ENCODE peak calls at places on chromosomes 7 and 10, in five cellular contexts. V is body of pancreas, U is ovary, X is adrenal gland, P is tibial nerve. E is an unnamed sample.

GRCh38 chr7:130127404-130128395 is 57.4 kb downstream of the KLHDC10 start:
- DNase-seq in V (no peak), U (no peak), X (no peak), P (no peak), E (no peak)

GRCh38 chr10:43036581-43037428 is 40.1 kb upstream of the RET start:
- DNase-seq in V (no peak), U (no peak), X (no peak), P (no peak), E (peak; percentile 12)

GRCh38 chr7:92613214-92613613 is 23.0 kb upstream of the FAM133B start:
- DNase-seq in V (no peak), U (no peak), X (no peak), P (no peak), E (no peak)

GRCh38 chr10:19706904-19707303 is 109.3 kb upstream of the PLXDC2 start:
- DNase-seq in V (no peak), U (no peak), X (no peak), P (no peak), E (no peak)

GRCh38 chr7:102988631-102989030 is 75.8 kb downstream of the LRRC17 start:
- DNase-seq in V (no peak), U (no peak), X (no peak), P (no peak), E (no peak)

GRCh38 chr10:95214369-95214768 is 20.3 kb downstream of the ACSM6 start:
- DNase-seq in V (no peak), U (no peak), X (no peak), P (no peak), E (no peak)

GRCh38 chr10:62732841-62733653 is 71.5 kb upstream of the ADO start:
- DNase-seq in V (no peak), U (no peak), X (no peak), P (no peak), E (no peak)

GRCh38 chr7:12738665-12739064 is 51.2 kb downstream of the ARL4A start:
- DNase-seq in V (no peak), U (no peak), X (no peak), P (no peak), E (no peak)

GRCh38 chr10:43961523-43962345 is 313.1 kb upstream of the ZNF32 start:
- DNase-seq in V (peak; percentile 42), U (peak; percentile 51), X (peak; percentile 80), P (no peak), E (no peak)

GRCh38 chr10:130500251-130501000 is 364.2 kb downstream of the GLRX3 start:
- DNase-seq in V (no peak), U (no peak), X (peak; percentile 17), P (no peak), E (no peak)

GRCh38 chr7:104033837-104034236 is 44.4 kb upstream of the RELN start:
- DNase-seq in V (no peak), U (no peak), X (no peak), P (no peak), E (no peak)

GRCh38 chr10:77451886-77452285 is 185.7 kb downstream of the KCNMA1 start:
- DNase-seq in V (no peak), U (no peak), X (no peak), P (no peak), E (no peak)

GRCh38 chr7:81845628-81846259 is 75.9 kb upstream of the HGF start:
- DNase-seq in V (no peak), U (no peak), X (no peak), P (no peak), E (no peak)

GRCh38 chr10:126783806-126784205 is 113.3 kb upstream of the C10orf90 start:
- DNase-seq in V (no peak), U (no peak), X (no peak), P (no peak), E (no peak)

GRCh38 chr7:1643270-1644092 is 26.6 kb upstream of the ELFN1 start:
- DNase-seq in V (no peak), U (no peak), X (no peak), P (no peak), E (no peak)

GRCh38 chr10:97939446-97939990 is 89.9 kb downstream of the GOLGA7B start:
- DNase-seq in V (no peak), U (no peak), X (no peak), P (no peak), E (no peak)

GRCh38 chr10:87641065-87641464 is 18.6 kb upstream of the PAPSS2 start:
- DNase-seq in V (no peak), U (no peak), X (no peak), P (no peak), E (no peak)

GRCh38 chr10:76324283-76324682 is 892.9 kb downstream of the LRMDA start:
- DNase-seq in V (peak; percentile 54), U (no peak), X (no peak), P (no peak), E (no peak)

GRCh38 chr10:113019692-113020424 is 69.8 kb downstream of the TCF7L2 start:
- DNase-seq in V (peak; percentile 49), U (no peak), X (no peak), P (no peak), E (no peak)

GRCh38 chr10:132849546-132850031 is 63.6 kb upstream of the NKX6-2 start:
- DNase-seq in V (no peak), U (no peak), X (peak; percentile 20), P (no peak), E (peak; percentile 16)

GRCh38 chr10:78973901-78974408 is 94.8 kb upstream of the ZMIZ1 start:
- DNase-seq in V (no peak), U (peak; percentile 80), X (peak; percentile 92), P (peak; percentile 57), E (peak; percentile 70)

GRCh38 chr7:38274927-38275326 is 1.5 kb upstream of the TARP start:
- DNase-seq in V (no peak), U (no peak), X (no peak), P (no peak), E (no peak)

GRCh38 chr10:23439452-23439919 is 611 bp downstream of the OTUD1 start:
- DNase-seq in V (peak; percentile 36), U (no peak), X (no peak), P (peak; percentile 12), E (peak; percentile 37)

GRCh38 chr7:138625849-138626230 is 75.3 kb downstream of the SVOPL start:
- DNase-seq in V (no peak), U (no peak), X (peak; percentile 10), P (no peak), E (no peak)

GRCh38 chr7:22549667-22550513 is 49.9 kb upstream of the STEAP1B start:
- DNase-seq in V (peak; percentile 53), U (no peak), X (no peak), P (no peak), E (no peak)

GRCh38 chr7:81600608-81601007 is 169.2 kb downstream of the HGF start:
- DNase-seq in V (no peak), U (no peak), X (no peak), P (no peak), E (no peak)

GRCh38 chr10:21399392-21400015 is 126.0 kb downstream of the SKIDA1 start:
- DNase-seq in V (no peak), U (no peak), X (no peak), P (no peak), E (no peak)

GRCh38 chr10:28331821-28332220 is 29.0 kb upstream of the MPP7 start:
- DNase-seq in V (peak; percentile 25), U (no peak), X (no peak), P (no peak), E (no peak)

GRCh38 chr7:141974831-141975230 is 1.3 kb upstream of the TAS2R38 start:
- DNase-seq in V (no peak), U (no peak), X (no peak), P (no peak), E (no peak)

GRCh38 chr7:3552499-3552898 is 251.4 kb downstream of the SDK1 start:
- DNase-seq in V (no peak), U (no peak), X (no peak), P (no peak), E (no peak)

GRCh38 chr10:86699125-86699524 is 30.8 kb downstream of the LDB3 start:
- DNase-seq in V (no peak), U (no peak), X (no peak), P (no peak), E (no peak)

GRCh38 chr7:100126239-100126930 is 382 bp upstream of the MBLAC1 start:
- DNase-seq in V (no peak), U (no peak), X (no peak), P (no peak), E (no peak)

GRCh38 chr7:44978511-44979366 is at the start of gene MYO1G:
- DNase-seq in V (no peak), U (no peak), X (no peak), P (no peak), E (no peak)

GRCh38 chr10:13969118-13969791 is 361.5 kb downstream of the FRMD4A start:
- DNase-seq in V (no peak), U (no peak), X (no peak), P (no peak), E (no peak)

GRCh38 chr7:111076205-111076604 is 14.7 kb upstream of the LRRN3 start:
- DNase-seq in V (no peak), U (no peak), X (no peak), P (no peak), E (no peak)

GRCh38 chr7:81462672-81463071 is 307.2 kb downstream of the HGF start:
- DNase-seq in V (no peak), U (no peak), X (no peak), P (no peak), E (no peak)

GRCh38 chr7:76380623-76380966 is 21.8 kb upstream of the YWHAG start:
- DNase-seq in V (no peak), U (no peak), X (peak; percentile 70), P (no peak), E (no peak)
- H3K4me3 ChIP-seq in V (peak overlapping the region; percentile 3), U (peak overlapping the region; percentile 37), X (no peak overlapping the region), P (peak overlapping the region; percentile 51), E (peak overlapping the region; percentile 52)

GRCh38 chr10:49076319-49076718 is 39.0 kb downstream of the VSTM4 start:
- DNase-seq in V (no peak), U (no peak), X (no peak), P (no peak), E (no peak)
- H3K27me3 ChIP-seq in V (no peaks in the 10 kb centered on the region), U (no peaks in the 10 kb centered on the region), X (no peaks in the 10 kb centered on the region), P (no peaks in the 10 kb centered on the region), E (no peaks in the 10 kb centered on the region)

GRCh38 chr10:44983066-44983894 is 4.7 kb upstream of the DEPP1 start:
- DNase-seq in V (peak; percentile 11), U (peak; percentile 14), X (no peak), P (no peak), E (no peak)

GRCh38 chr10:44982114-44982460 is 3.5 kb upstream of the DEPP1 start:
- DNase-seq in V (peak; percentile 43), U (peak; percentile 40), X (no peak), P (no peak), E (peak; percentile 26)

GRCh38 chr10:44983895-44984278 is 5.3 kb upstream of the DEPP1 start:
- DNase-seq in V (peak; percentile 11), U (peak; percentile 18), X (no peak), P (no peak), E (no peak)

GRCh38 chr10:44981172-44982113 is 2.8 kb upstream of the DEPP1 start:
- DNase-seq in V (peak; percentile 76), U (peak; percentile 36), X (peak; percentile 83), P (no peak), E (no peak)

GRCh38 chr10:44982496-44982895 is 3.9 kb upstream of the DEPP1 start:
- DNase-seq in V (no peak), U (peak; percentile 25), X (no peak), P (no peak), E (no peak)
- H3K27ac ChIP-seq in V (peak overlapping the region; percentile 41), U (peak overlapping the region; percentile 1), X (no peak overlapping the region), P (peak overlapping the region; percentile 86), E (peak overlapping the region; percentile 90)

DNA sequence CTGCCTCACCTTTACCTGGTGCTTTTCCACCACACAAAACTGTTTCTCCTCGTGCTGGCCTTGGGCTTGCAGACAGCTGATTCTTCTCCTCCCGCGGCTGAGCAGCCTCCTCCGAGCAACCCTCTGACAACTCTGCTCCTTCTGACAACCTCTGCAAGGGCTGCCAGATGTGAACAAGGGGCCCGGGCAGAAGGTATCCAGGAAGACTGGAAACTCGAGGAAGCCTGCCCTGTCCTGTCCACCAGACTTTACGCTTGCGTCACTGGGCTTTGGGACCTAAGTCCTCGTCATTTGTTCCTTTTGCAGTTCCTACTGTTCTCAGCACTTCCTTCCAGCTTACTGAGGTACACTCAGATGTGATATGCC is 82.1 kb downstream of the EGFR start:
- DNase-seq in V (no peak), U (no peak), X (no peak), P (no peak), E (no peak)
- H3K4me3 ChIP-seq in V (no peak overlapping the region), U (no peak overlapping the region), X (no peak overlapping the region), P (no peak overlapping the region), E (no peak overlapping the region)

E was measured in dorsolateral prefrontal cortex.